ENCODE peak calls at places on chromosomes 5 and 9, in eight cellular contexts. W, Q, I, J, D, R, Z and T are unnamed samples.

GRCh38 chr5:129459485-129460120 is 495 bp upstream of the ADAMTS19 start:
- DNase-seq in W (no peak), Q (peak; percentile 94), I (no peak), J (no peak), D (peak; percentile 14), R (peak; percentile 88), Z (peak; percentile 84), T (peak; percentile 16)

GRCh38 chr5:123037104-123037418 is 536 bp upstream of the PPIC start:
- DNase-seq in W (no peak), Q (no peak), I (no peak), J (no peak), D (no peak), R (no peak), Z (no peak), T (no peak)

GRCh38 chr5:36877667-36878420 is 1.3 kb downstream of the NIPBL start:
- DNase-seq in W (no peak), Q (peak; percentile 79), I (no peak), J (no peak), D (peak; percentile 55), R (no peak), Z (peak; percentile 53), T (peak; percentile 9)

GRCh38 chr5:18772475-18772874 is 1138.2 kb downstream of the TAF11L14 start:
- DNase-seq in W (no peak), Q (no peak), I (no peak), J (peak; percentile 18), D (no peak), R (peak; percentile 60), Z (peak; percentile 69), T (no peak)

GRCh38 chr5:122152266-122152900 is 23.0 kb downstream of the ZNF474 start:
- DNase-seq in W (no peak), Q (peak; percentile 64), I (no peak), J (no peak), D (peak; percentile 69), R (peak; percentile 63), Z (peak; percentile 81), T (no peak)

GRCh38 chr9:135339378-135339973 is 140.1 kb upstream of the PPP1R26 start:
- DNase-seq in W (no peak), Q (peak; percentile 57), I (no peak), J (peak; percentile 5), D (no peak), R (peak; percentile 51), Z (no peak), T (no peak)

GRCh38 chr5:24110019-24110615 is 534.7 kb downstream of the CDH10 start:
- DNase-seq in W (no peak), Q (peak; percentile 11), I (no peak), J (no peak), D (peak; percentile 61), R (no peak), Z (peak; percentile 31), T (no peak)

GRCh38 chr9:80078826-80079225 is 507.1 kb downstream of the TLE4 start:
- DNase-seq in W (no peak), Q (no peak), I (no peak), J (no peak), D (no peak), R (no peak), Z (no peak), T (no peak)

GRCh38 chr5:1827410-1828397 is 26.5 kb downstream of the NDUFS6 start:
- DNase-seq in W (no peak), Q (peak; percentile 60), I (no peak), J (no peak), D (no peak), R (peak; percentile 73), Z (peak; percentile 46), T (no peak)

GRCh38 chr5:150540042-150540441 is 32.1 kb downstream of the NDST1 start:
- DNase-seq in W (no peak), Q (no peak), I (no peak), J (no peak), D (no peak), R (no peak), Z (no peak), T (no peak)

GRCh38 chr5:81091199-81091598 is 131.0 kb downstream of the RASGRF2 start:
- DNase-seq in W (no peak), Q (no peak), I (no peak), J (no peak), D (no peak), R (no peak), Z (no peak), T (no peak)

GRCh38 chr5:166433679-166434078 is 1857.8 kb upstream of the WWC1 start:
- DNase-seq in W (no peak), Q (peak; percentile 6), I (no peak), J (no peak), D (no peak), R (no peak), Z (peak; percentile 21), T (no peak)

GRCh38 chr5:11815481-11815880 is 88.8 kb downstream of the CTNND2 start:
- DNase-seq in W (no peak), Q (peak; percentile 13), I (no peak), J (no peak), D (no peak), R (no peak), Z (no peak), T (no peak)

GRCh38 chr5:180172447-180173197 is 36.4 kb downstream of the RASGEF1C start:
- DNase-seq in W (no peak), Q (peak; percentile 63), I (no peak), J (peak; percentile 84), D (peak; percentile 17), R (no peak), Z (no peak), T (no peak)

GRCh38 chr9:23686257-23686656 is 139.8 kb downstream of the ELAVL2 start:
- DNase-seq in W (no peak), Q (no peak), I (no peak), J (no peak), D (no peak), R (peak; percentile 54), Z (peak; percentile 82), T (no peak)
- H3K4me1 ChIP-seq in W (no peaks in the 10 kb centered on the region), Q (no peaks in the 10 kb centered on the region), I (no peaks in the 10 kb centered on the region), J (no peaks in the 10 kb centered on the region), D (no peaks in the 10 kb centered on the region), R (no peaks in the 10 kb centered on the region), Z (peaks cover 16% of the 10 kb centered on the region), T (no peaks in the 10 kb centered on the region)

DNA sequence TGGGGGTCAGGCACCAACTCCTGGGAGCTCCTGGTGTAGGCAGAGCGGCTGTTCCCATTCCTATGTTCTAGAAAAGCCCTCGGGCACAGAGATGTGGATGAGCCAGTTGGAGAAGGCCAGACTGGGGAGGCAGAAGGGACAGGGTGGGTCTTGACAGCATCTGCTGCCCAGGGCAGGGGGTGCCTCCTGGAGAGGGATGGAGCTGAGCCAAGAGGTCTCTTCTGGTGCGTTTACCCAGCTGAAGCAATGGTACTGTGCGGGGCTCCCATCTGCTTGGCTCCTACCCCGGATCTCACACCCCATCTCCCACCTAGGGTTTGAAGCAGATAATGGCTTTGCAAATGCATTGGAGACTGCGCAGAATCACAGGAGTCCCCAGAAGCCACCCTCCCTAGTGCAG is 41.3 kb downstream of the SHB start:
- DNase-seq in W (no peak), Q (peak; percentile 38), I (no peak), J (peak; percentile 37), D (no peak), R (no peak), Z (no peak), T (no peak)
- H3K4me1 ChIP-seq in W (peaks cover 40% of the 10 kb centered on the region), Q (peaks cover 51% of the 10 kb centered on the region), I (no peaks in the 10 kb centered on the region), J (peaks cover 49% of the 10 kb centered on the region), D (peaks cover 42% of the 10 kb centered on the region), R (peaks cover 12% of the 10 kb centered on the region), Z (peaks cover 24% of the 10 kb centered on the region), T (peaks cover 50% of the 10 kb centered on the region)

GRCh38 chr9:124764774-124765438 is 6.2 kb downstream of the NR6A1 start:
- DNase-seq in W (no peak), Q (peak; percentile 68), I (no peak), J (no peak), D (peak; percentile 39), R (no peak), Z (peak; percentile 59), T (no peak)
- H3K4me1 ChIP-seq in W (peaks cover 5% of the 10 kb centered on the region), Q (no peaks in the 10 kb centered on the region), I (peaks cover 6% of the 10 kb centered on the region), J (no peaks in the 10 kb centered on the region), D (no peaks in the 10 kb centered on the region), R (peaks cover 40% of the 10 kb centered on the region), Z (peaks cover 7% of the 10 kb centered on the region), T (peaks cover 8% of the 10 kb centered on the region)

DNA sequence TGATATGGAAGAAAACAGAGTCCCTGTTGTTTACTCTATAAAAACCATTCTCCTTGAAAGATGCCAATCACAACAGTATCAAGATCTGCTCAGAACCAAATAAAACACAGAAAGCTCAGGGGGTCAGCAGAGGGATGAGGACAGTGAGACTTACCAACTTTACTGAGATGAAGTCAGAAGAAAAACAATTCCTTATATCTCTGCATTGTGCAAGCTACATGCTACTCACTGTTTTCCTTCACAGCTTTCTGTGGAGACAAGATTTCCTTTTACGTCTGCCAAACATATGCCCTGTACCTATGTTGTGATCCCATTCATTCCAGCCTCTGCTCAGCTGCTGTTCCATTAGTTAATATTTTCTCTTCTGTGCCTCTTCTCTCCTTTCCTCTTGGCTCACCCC is 185.6 kb downstream of the TSSK1B start:
- DNase-seq in W (no peak), Q (peak; percentile 59), I (no peak), J (no peak), D (no peak), R (no peak), Z (no peak), T (no peak)
- H3K4me1 ChIP-seq in W (no peaks in the 10 kb centered on the region), Q (peaks cover 29% of the 10 kb centered on the region), I (no peaks in the 10 kb centered on the region), J (peaks cover 8% of the 10 kb centered on the region), D (peaks cover 35% of the 10 kb centered on the region), R (peaks cover 25% of the 10 kb centered on the region), Z (peaks cover 21% of the 10 kb centered on the region), T (no peaks in the 10 kb centered on the region)